ENCODE peak calls at places on chromosomes 2 and 18, in five cellular contexts. I, A, P, C and T are unnamed samples.

GRCh38 chr2:37350034-37350433 is 5.6 kb downstream of the QPCT start:
- DNase-seq in A (no peak), C (no peak), P (peak; percentile 67), I (peak; percentile 61), T (peak; percentile 24)

GRCh38 chr18:76275913-76276312 is 219.1 kb downstream of the ZNF516 start:
- DNase-seq in P (no peak), A (no peak), C (no peak), I (peak; percentile 8), T (no peak)

GRCh38 chr2:174121612-174122011 is 126.7 kb downstream of the OLA1 start:
- DNase-seq in I (peak; percentile 97), A (no peak), C (no peak), P (no peak), T (no peak)

GRCh38 chr18:40371673-40372072 is 1583.4 kb upstream of the PIK3C3 start:
- DNase-seq in I (no peak), P (no peak), A (no peak), C (no peak), T (no peak)

GRCh38 chr2:12211326-12212170 is 465.1 kb downstream of the LPIN1 start:
- DNase-seq in C (no peak), I (no peak), P (no peak), A (no peak), T (no peak)

GRCh38 chr2:106334802-106335201 is 133.4 kb downstream of the RGPD3 start:
- DNase-seq in P (no peak), C (no peak), A (no peak), I (no peak), T (peak; percentile 72)

GRCh38 chr2:19235308-19235707 is 123.1 kb downstream of the OSR1 start:
- DNase-seq in C (no peak), A (no peak), P (no peak), I (no peak), T (no peak)

GRCh38 chr2:131042161-131042775 is 51.0 kb downstream of the FAM168B start:
- DNase-seq in C (no peak), A (no peak), P (no peak), I (no peak), T (no peak)

GRCh38 chr2:152483276-152483996 is 148.5 kb downstream of the FMNL2 start:
- DNase-seq in A (no peak), C (no peak), I (no peak), P (no peak), T (no peak)

GRCh38 chr2:174952607-174953006 is 52.6 kb downstream of the CHN1 start:
- DNase-seq in P (no peak), A (no peak), I (no peak), C (no peak), T (no peak)

GRCh38 chr18:79405781-79406575 is 10.2 kb downstream of the NFATC1 start:
- DNase-seq in A (no peak), C (no peak), P (no peak), I (no peak), T (peak; percentile 56)

GRCh38 chr2:72235497-72236413 is 88.1 kb upstream of the CYP26B1 start:
- DNase-seq in I (no peak), P (no peak), A (no peak), C (no peak), T (no peak)

GRCh38 chr2:200399046-200399445 is 92.6 kb downstream of the SPATS2L start:
- DNase-seq in A (no peak), C (no peak), P (no peak), I (no peak), T (no peak)

GRCh38 chr2:240572141-240573031 is 4.1 kb downstream of the RNPEPL1 start:
- DNase-seq in A (peak; percentile 4), C (no peak), P (no peak), I (no peak), T (no peak)

GRCh38 chr2:218400167-218400929 is 680 bp downstream of the CTDSP1 start:
- DNase-seq in I (no peak), P (no peak), C (peak; percentile 50), A (peak; percentile 39), T (peak; percentile 61)

GRCh38 chr2:52933878-52934277 is 833.7 kb upstream of the CHAC2 start:
- DNase-seq in I (no peak), A (no peak), C (no peak), P (no peak), T (no peak)

GRCh38 chr2:28360742-28361293 is 31.8 kb upstream of the FOSL2 start:
- DNase-seq in C (peak; percentile 60), A (no peak), I (no peak), P (no peak), T (no peak)

GRCh38 chr2:170966648-170967396 is 37.8 kb downstream of the GORASP2 start:
- DNase-seq in P (peak; percentile 53), A (peak; percentile 31), C (no peak), I (no peak), T (no peak)

GRCh38 chr2:231241755-231242507 is 43.5 kb downstream of the ARMC9 start:
- DNase-seq in I (no peak), P (no peak), A (no peak), C (no peak), T (no peak)

GRCh38 chr18:79558196-79559120 is 121.1 kb upstream of the CTDP1 start:
- DNase-seq in I (no peak), P (no peak), C (no peak), A (no peak), T (no peak)

GRCh38 chr2:130875935-130876334 is 39.2 kb downstream of the ARHGEF4 start:
- DNase-seq in C (no peak), I (no peak), A (no peak), P (no peak), T (no peak)

GRCh38 chr2:223930002-223930976 is 14.8 kb downstream of the WDFY1 start:
- DNase-seq in P (peak; percentile 97), C (peak; percentile 28), A (no peak), I (no peak), T (no peak)

GRCh38 chr18:22467760-22468553 is 50.2 kb upstream of the CTAGE1 start:
- DNase-seq in C (no peak), A (no peak), I (no peak), P (no peak), T (no peak)

GRCh38 chr2:230898016-230898415 is 27.0 kb downstream of the GPR55 start:
- DNase-seq in P (no peak), C (no peak), A (no peak), I (no peak), T (no peak)

GRCh38 chr2:223087466-223087865 is 35.5 kb downstream of the KCNE4 start:
- DNase-seq in I (no peak), P (no peak), A (no peak), C (no peak), T (no peak)